ENCODE peak calls at places on chromosome 9, in five cellular contexts. One of them, this sample, is unnamed.
A peak's percentile ranks its signal among the peaks of the same experiment; 100 is the strongest.

GRCh38 chr9:98401140-98402025 is 145.9 kb upstream of the TBC1D2 start:
- DNase-seq in neural progenitor cell: no peak
- DNase-seq in GM23248: peak; percentile 14
- DNase-seq in HCT116: no peak
- DNase-seq in GM23338: peak; percentile 9
- DNase-seq in this sample: peak; percentile 38

GRCh38 chr9:137717776-137718327 is 99.0 kb downstream of the EHMT1 start:
- DNase-seq in neural progenitor cell: no peak
- DNase-seq in GM23248: no peak
- DNase-seq in HCT116: no peak
- DNase-seq in GM23338: no peak
- DNase-seq in this sample: no peak

GRCh38 chr9:2271426-2271825 is 256.3 kb downstream of the SMARCA2 start:
- DNase-seq in neural progenitor cell: no peak
- DNase-seq in GM23248: peak; percentile 26
- DNase-seq in HCT116: peak; percentile 18
- DNase-seq in GM23338: peak; percentile 78
- DNase-seq in this sample: no peak

GRCh38 chr9:105959491-105959890 is 265.1 kb downstream of the TMEM38B start:
- DNase-seq in neural progenitor cell: no peak
- DNase-seq in GM23248: no peak
- DNase-seq in HCT116: no peak
- DNase-seq in GM23338: no peak
- DNase-seq in this sample: peak; percentile 19

GRCh38 chr9:93286252-93287188 is 102.6 kb downstream of the WNK2 start:
- DNase-seq in neural progenitor cell: no peak
- DNase-seq in GM23248: no peak
- DNase-seq in HCT116: no peak
- DNase-seq in GM23338: no peak
- DNase-seq in this sample: no peak

GRCh38 chr9:126228111-126228778 is 98.4 kb upstream of the MVB12B start:
- DNase-seq in neural progenitor cell: no peak
- DNase-seq in GM23248: no peak
- DNase-seq in HCT116: no peak
- DNase-seq in GM23338: no peak
- DNase-seq in this sample: no peak

GRCh38 chr9:84705128-84705527 is 35.6 kb downstream of the NTRK2 start:
- DNase-seq in neural progenitor cell: peak; percentile 30
- DNase-seq in GM23248: no peak
- DNase-seq in HCT116: no peak
- DNase-seq in GM23338: no peak
- DNase-seq in this sample: no peak

GRCh38 chr9:35760651-35761050 is 6.6 kb upstream of the MSMP start:
- DNase-seq in neural progenitor cell: no peak
- DNase-seq in GM23248: no peak
- DNase-seq in HCT116: no peak
- DNase-seq in GM23338: no peak
- DNase-seq in this sample: no peak

GRCh38 chr9:114906922-114907571 is 23.3 kb downstream of the TNFSF8 start:
- DNase-seq in neural progenitor cell: peak; percentile 74
- DNase-seq in GM23248: peak; percentile 72
- DNase-seq in HCT116: peak; percentile 38
- DNase-seq in GM23338: peak; percentile 91
- DNase-seq in this sample: peak; percentile 72

GRCh38 chr9:124770359-124771020 is 621 bp downstream of the NR6A1 start:
- DNase-seq in neural progenitor cell: peak; percentile 78
- DNase-seq in GM23248: no peak
- DNase-seq in HCT116: no peak
- DNase-seq in GM23338: peak; percentile 76
- DNase-seq in this sample: peak; percentile 63

GRCh38 chr9:133750927-133751649 is 12.9 kb upstream of the SARDH start:
- DNase-seq in neural progenitor cell: peak; percentile 1
- DNase-seq in GM23248: no peak
- DNase-seq in HCT116: no peak
- DNase-seq in GM23338: no peak
- DNase-seq in this sample: no peak

GRCh38 chr9:109064963-109065701 is 51.8 kb upstream of the CTNNAL1 start:
- DNase-seq in neural progenitor cell: no peak
- DNase-seq in GM23248: peak; percentile 64
- DNase-seq in HCT116: peak; percentile 6
- DNase-seq in GM23338: no peak
- DNase-seq in this sample: peak; percentile 30

GRCh38 chr9:124660341-124660801 is 110.7 kb downstream of the NR6A1 start:
- DNase-seq in neural progenitor cell: peak; percentile 83
- DNase-seq in GM23248: peak; percentile 72
- DNase-seq in HCT116: no peak
- DNase-seq in GM23338: peak; percentile 25
- DNase-seq in this sample: peak; percentile 48

GRCh38 chr9:131258186-131258585 is 18.1 kb downstream of the FAM78A start:
- DNase-seq in neural progenitor cell: no peak
- DNase-seq in GM23248: peak; percentile 45
- DNase-seq in HCT116: no peak
- DNase-seq in GM23338: peak; percentile 0
- DNase-seq in this sample: no peak

GRCh38 chr9:105295986-105296385 is 51.5 kb downstream of the SLC44A1 start:
- DNase-seq in neural progenitor cell: peak; percentile 45
- DNase-seq in GM23248: peak; percentile 27
- DNase-seq in HCT116: no peak
- DNase-seq in GM23338: peak; percentile 58
- DNase-seq in this sample: no peak

DNA sequence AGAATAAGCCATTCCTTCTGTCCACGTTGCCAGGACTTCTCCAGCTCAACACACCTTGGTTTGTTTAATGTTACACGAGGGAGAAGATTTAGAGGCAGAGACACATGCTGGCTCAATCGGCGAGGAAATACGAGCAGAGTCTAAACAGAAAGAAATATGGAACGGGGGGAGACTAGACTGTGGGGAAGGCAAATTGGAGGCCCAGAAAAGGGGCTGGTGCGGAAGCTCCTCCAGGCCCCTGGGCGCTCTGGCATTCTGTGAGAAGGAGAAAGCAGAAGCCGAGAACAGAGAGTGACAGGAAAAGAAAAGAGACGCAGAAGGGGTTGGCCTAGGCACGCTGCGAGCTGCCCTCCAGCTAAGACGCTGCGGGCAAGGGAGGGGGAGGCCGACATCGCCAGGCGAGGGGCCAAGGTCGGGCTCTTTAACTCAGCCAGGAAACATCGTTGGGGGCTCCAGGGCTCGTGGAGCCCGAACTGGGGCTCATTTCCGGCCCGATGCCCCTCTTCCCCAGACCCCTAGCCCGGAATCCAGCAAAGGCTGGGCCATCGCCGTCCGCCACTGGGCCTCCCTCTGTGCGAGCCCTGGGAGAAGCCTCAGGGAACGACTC is 3.2 kb upstream of the PAX5 start:
- DNase-seq in neural progenitor cell: peak; percentile 63
- DNase-seq in GM23248: no peak
- DNase-seq in HCT116: no peak
- DNase-seq in GM23338: peak; percentile 71
- DNase-seq in this sample: no peak
- TF ChIP-seq EZH2 in neural progenitor cell: no peak
- TF ChIP-seq EZH2 in GM23248: no peak
- TF ChIP-seq EZH2 in HCT116: no peak
- TF ChIP-seq EZH2 in GM23338: peak; percentile 57
- TF ChIP-seq EZH2 in this sample: no peak

DNA sequence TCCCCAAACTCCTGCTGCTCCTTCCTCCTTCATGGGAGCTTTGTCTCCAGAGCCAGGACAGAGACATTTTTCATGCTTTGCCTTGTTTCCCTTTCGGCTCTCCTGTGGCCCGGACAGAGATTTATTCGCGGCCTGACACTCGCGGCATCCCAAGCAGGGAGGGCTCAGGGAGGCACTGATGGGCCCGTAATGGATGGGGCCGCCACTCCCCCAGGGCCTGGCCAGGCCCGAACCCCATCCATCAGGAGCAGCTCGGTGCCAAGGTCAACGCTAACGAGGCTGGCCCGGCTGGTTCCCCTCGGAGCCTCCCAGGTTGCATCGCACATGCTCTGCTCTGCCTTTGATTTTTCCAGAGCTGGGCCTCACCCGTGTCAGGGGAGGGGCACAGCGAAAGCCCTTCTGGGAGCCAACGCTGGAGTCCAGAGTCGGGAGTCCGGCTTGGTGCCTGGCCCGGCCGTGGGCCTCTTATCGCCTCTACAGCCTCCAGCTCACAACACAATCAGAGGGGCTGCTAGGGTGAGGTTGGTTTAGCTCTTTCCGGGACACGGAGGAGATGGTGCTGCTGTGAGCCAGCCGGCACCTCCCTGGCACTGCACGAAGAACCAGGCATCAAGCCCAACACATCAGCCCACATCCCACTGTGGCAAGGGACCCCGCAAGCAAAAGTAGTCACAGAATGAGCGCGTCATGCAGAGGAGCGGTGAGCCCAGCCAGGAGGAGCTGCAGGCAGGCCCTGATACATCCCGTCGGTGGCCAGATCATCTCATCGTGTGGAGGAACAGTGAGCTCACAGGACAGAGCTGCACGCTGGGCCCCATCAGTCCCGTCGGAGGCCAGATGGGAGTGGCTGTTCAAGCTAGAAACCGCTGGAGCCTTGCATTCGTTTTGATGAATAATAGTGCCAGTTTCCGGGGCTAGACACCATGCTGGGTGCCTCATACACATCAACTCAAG is 72.2 kb upstream of the BARHL1 start:
- DNase-seq in neural progenitor cell: no peak
- DNase-seq in GM23248: peak; percentile 72
- DNase-seq in HCT116: no peak
- DNase-seq in GM23338: no peak
- DNase-seq in this sample: no peak
- TF ChIP-seq EZH2phosphoT487 in neural progenitor cell: no peak
- TF ChIP-seq EZH2phosphoT487 in GM23248: no peak
- TF ChIP-seq EZH2phosphoT487 in HCT116: no peak
- TF ChIP-seq EZH2phosphoT487 in GM23338: no peak
- TF ChIP-seq EZH2phosphoT487 in this sample: no peak

GRCh38 chr9:88680041-88680440 is 145.1 kb downstream of the NXNL2 start:
- DNase-seq in neural progenitor cell: no peak
- DNase-seq in GM23248: peak; percentile 4
- DNase-seq in HCT116: no peak
- DNase-seq in GM23338: no peak
- DNase-seq in this sample: no peak

GRCh38 chr9:88681434-88681833 is 146.5 kb downstream of the NXNL2 start:
- DNase-seq in neural progenitor cell: no peak
- DNase-seq in GM23248: no peak
- DNase-seq in HCT116: no peak
- DNase-seq in GM23338: no peak
- DNase-seq in this sample: no peak

GRCh38 chr9:88682431-88682831 is 147.5 kb downstream of the NXNL2 start:
- DNase-seq in neural progenitor cell: no peak
- DNase-seq in GM23248: no peak
- DNase-seq in HCT116: no peak
- DNase-seq in GM23338: no peak
- DNase-seq in this sample: peak; percentile 23

GRCh38 chr9:88678431-88678830 is 143.5 kb downstream of the NXNL2 start:
- DNase-seq in neural progenitor cell: no peak
- DNase-seq in GM23248: no peak
- DNase-seq in HCT116: no peak
- DNase-seq in GM23338: no peak
- DNase-seq in this sample: no peak

DNA sequence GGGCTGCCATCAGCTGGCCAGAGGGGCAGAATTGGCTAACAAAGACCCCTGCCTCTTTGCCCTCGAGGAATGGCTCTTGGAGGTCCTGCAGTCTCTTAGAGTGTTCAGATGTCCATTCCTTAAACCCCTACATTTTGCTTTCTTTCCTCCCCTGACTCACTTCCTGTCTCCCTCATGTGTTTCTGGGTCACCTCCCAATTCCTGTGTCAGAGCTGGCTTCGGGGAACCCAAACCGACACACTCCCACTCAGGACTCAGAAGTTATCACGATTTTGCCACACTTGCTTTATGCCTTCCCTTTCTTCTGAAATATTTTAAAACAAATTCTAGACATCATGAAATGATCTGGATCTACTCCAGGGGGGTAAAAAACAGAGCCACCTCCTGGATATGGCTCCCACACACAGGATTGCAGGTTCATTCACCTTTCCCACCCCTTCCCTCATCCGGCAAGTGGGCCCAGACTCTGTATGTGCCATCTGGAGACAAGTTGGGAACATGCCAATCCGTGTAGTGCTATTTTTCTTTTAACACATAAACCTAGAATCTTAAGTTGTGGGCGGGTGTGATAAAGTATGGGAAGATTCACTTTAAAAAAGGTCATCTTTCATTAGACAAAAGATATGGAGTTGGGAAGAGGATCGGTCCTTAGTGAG is 145.7 kb downstream of the NXNL2 start:
- DNase-seq in neural progenitor cell: no peak
- DNase-seq in GM23248: peak; percentile 33
- DNase-seq in HCT116: no peak
- DNase-seq in GM23338: no peak
- DNase-seq in this sample: no peak
- H2AFZ ChIP-seq in neural progenitor cell: no peak overlapping the region
- H2AFZ ChIP-seq in GM23248: peak overlapping the region; percentile 26
- H2AFZ ChIP-seq in HCT116: no peak overlapping the region
- H2AFZ ChIP-seq in GM23338: no peak overlapping the region
- H2AFZ ChIP-seq in this sample: no peak overlapping the region

GRCh38 chr9:96020300-96020821 is 144.9 kb downstream of the ERCC6L2 start:
- DNase-seq in neural progenitor cell: peak; percentile 44
- DNase-seq in GM23248: no peak
- DNase-seq in HCT116: no peak
- DNase-seq in GM23338: peak; percentile 17
- DNase-seq in this sample: no peak

GRCh38 chr9:96020822-96021615 is 145.5 kb downstream of the ERCC6L2 start:
- DNase-seq in neural progenitor cell: peak; percentile 64
- DNase-seq in GM23248: peak; percentile 55
- DNase-seq in HCT116: no peak
- DNase-seq in GM23338: peak; percentile 67
- DNase-seq in this sample: peak; percentile 50

GRCh38 chr9:96022445-96023031 is 147.0 kb downstream of the ERCC6L2 start:
- DNase-seq in neural progenitor cell: peak; percentile 71
- DNase-seq in GM23248: no peak
- DNase-seq in HCT116: no peak
- DNase-seq in GM23338: peak; percentile 75
- DNase-seq in this sample: no peak

GRCh38 chr9:96025995-96026572 is 150.6 kb downstream of the ERCC6L2 start:
- DNase-seq in neural progenitor cell: peak; percentile 79
- DNase-seq in GM23248: no peak
- DNase-seq in HCT116: no peak
- DNase-seq in GM23338: peak; percentile 88
- DNase-seq in this sample: peak; percentile 29

DNA sequence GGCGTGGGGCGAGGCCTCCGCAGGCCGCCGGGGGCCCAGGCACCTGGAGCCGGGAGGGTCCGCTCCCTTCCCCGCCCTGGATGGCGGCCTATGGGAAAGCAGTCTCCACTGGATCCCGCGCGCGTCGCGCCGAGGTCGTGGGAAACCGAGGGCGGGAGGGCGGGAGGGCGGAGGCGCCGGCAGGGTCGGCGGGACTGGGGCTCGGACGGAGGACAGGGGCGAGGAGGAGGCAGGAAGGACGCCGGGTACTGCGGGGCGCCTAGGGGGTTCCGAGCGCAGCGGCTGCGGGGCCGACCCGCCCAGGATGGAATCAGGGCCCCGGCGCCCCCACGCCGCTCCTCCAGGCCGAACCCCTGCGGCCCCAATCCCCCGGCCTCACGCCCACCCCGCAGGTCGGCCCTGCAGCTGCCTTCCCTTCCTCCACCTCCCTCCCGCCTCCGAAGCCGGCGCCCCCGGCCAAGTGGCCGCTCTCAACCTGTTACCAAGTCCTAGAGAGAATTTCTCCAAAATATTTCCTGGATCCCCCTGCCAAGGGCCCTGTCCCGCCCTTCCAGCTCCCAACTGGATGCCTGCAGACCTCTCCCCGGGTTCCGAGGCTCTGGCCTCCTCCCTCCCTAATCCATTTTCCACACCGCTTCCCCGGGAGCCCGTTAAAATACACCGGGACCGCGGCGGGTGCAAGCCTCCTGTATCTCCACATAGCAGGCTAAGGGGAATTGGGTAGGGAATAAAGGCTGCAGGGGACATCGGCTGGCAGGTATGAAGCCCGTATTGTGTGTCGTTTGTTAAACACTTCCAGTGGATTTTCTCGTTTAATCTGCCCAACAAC is 146.3 kb downstream of the ERCC6L2 start:
- DNase-seq in neural progenitor cell: peak; percentile 52
- DNase-seq in GM23248: no peak
- DNase-seq in HCT116: no peak
- DNase-seq in GM23338: peak; percentile 44
- DNase-seq in this sample: no peak
- TF ChIP-seq EZH2 in neural progenitor cell: no peak
- TF ChIP-seq EZH2 in GM23248: peak; percentile 97
- TF ChIP-seq EZH2 in HCT116: no peak
- TF ChIP-seq EZH2 in GM23338: peak; percentile 97
- TF ChIP-seq EZH2 in this sample: peak; percentile 95